ENCODE peak calls at places on chromosomes 11 and 22, in seven cellular contexts. U is AG08395, N is ACHN, H is AG10803, W is NCI-H1092, Q is nucleus accumbens, C is SK-MEL-5. D is an unnamed sample.

GRCh38 chr22:49910229-49911155 is 7.7 kb downstream of the ALG12 start:
- DNase-seq in Q (no peak), N (no peak), H (no peak), W (no peak), U (no peak), C (no peak), D (no peak)

GRCh38 chr11:57131080-57131790 is 50.5 kb upstream of the LRRC55 start:
- DNase-seq in N (peak), U (peak), W (peak), C (peak), H (peak), Q (no peak), D (no peak)

GRCh38 chr11:8810331-8811301 is 100.4 kb upstream of the AKIP1 start:
- DNase-seq in C (peak), U (peak), W (peak), Q (peak), H (peak), N (peak), D (peak)

GRCh38 chr11:111582881-111583280 is 19.4 kb upstream of the SIK2 start:
- DNase-seq in C (no peak), U (no peak), H (no peak), W (no peak), Q (no peak), N (no peak), D (no peak)

GRCh38 chr22:45319319-45319675 is 9.6 kb downstream of the FAM118A start:
- DNase-seq in Q (no peak), C (no peak), N (no peak), W (no peak), H (peak), U (peak), D (no peak)

GRCh38 chr11:97409141-97409540 is 1019.3 kb downstream of the JRKL start:
- DNase-seq in W (no peak), N (no peak), U (no peak), H (no peak), Q (no peak), C (no peak), D (no peak)

GRCh38 chr11:122440783-122441701 is 214.5 kb upstream of the UBASH3B start:
- DNase-seq in C (no peak), U (peak), N (no peak), H (peak), Q (no peak), W (peak), D (peak)

GRCh38 chr11:123213307-123213708 is 18.3 kb upstream of the CLMP start:
- DNase-seq in U (no peak), H (no peak), N (no peak), C (no peak), Q (no peak), W (no peak), D (no peak)

GRCh38 chr11:1152316-1153104 is 5.2 kb upstream of the MUC5AC start:
- DNase-seq in H (peak), Q (no peak), W (no peak), N (peak), U (no peak), C (no peak), D (no peak)

GRCh38 chr22:46142548-46143490 is 7.5 kb upstream of the PPARA start:
- DNase-seq in Q (no peak), U (no peak), C (no peak), H (no peak), N (no peak), W (no peak), D (no peak)

GRCh38 chr11:43576834-43577521 is 103.6 kb upstream of the HSD17B12 start:
- DNase-seq in C (peak), W (no peak), N (peak), H (peak), U (peak), Q (no peak), D (peak)

GRCh38 chr11:64787526-64788320 is 9.4 kb upstream of the SF1 start:
- DNase-seq in C (peak), N (peak), U (peak), H (peak), W (no peak), Q (no peak), D (peak)

GRCh38 chr22:46770726-46771125 is 8.3 kb downstream of the TBC1D22A start:
- DNase-seq in N (no peak), Q (no peak), H (no peak), W (no peak), U (no peak), C (no peak), D (no peak)

GRCh38 chr22:40634119-40634903 is 2.2 kb downstream of the MRTFA start:
- DNase-seq in W (no peak), N (no peak), Q (no peak), H (peak), C (no peak), U (no peak), D (no peak)

GRCh38 chr22:38833061-38833460 is 10.8 kb downstream of the NPTXR start:
- DNase-seq in H (no peak), N (no peak), Q (no peak), W (no peak), U (no peak), C (no peak), D (no peak)

GRCh38 chr11:103397369-103397768 is 288.1 kb downstream of the DYNC2H1 start:
- DNase-seq in C (no peak), U (no peak), W (no peak), Q (no peak), H (peak), N (no peak), D (no peak)

GRCh38 chr22:17161991-17162390 is 2.9 kb upstream of the HDHD5 start:
- DNase-seq in Q (no peak), C (peak), H (no peak), N (no peak), W (no peak), U (no peak), D (no peak)

GRCh38 chr11:17418437-17418836 is 30.0 kb upstream of the KCNJ11 start:
- DNase-seq in Q (no peak), W (no peak), N (no peak), C (no peak), H (no peak), U (no peak), D (no peak)

GRCh38 chr22:41647771-41648170 is 26.7 kb downstream of the XRCC6 start:
- DNase-seq in W (no peak), N (no peak), Q (no peak), C (no peak), H (no peak), U (no peak), D (no peak)

GRCh38 chr11:94544832-94545640 is 1.3 kb downstream of the FUT4 start:
- DNase-seq in Q (no peak), W (no peak), U (no peak), N (no peak), C (no peak), H (peak), D (no peak)

GRCh38 chr11:114297806-114298700 is 1.9 kb downstream of the NNMT start:
- DNase-seq in H (peak), U (no peak), W (no peak), Q (no peak), N (no peak), C (no peak), D (no peak)

D was measured in anterior cingulate cortex.